ENCODE peak calls at places on chromosomes 3 and 15, in four cellular contexts. W, L, H and Y are unnamed samples.

GRCh38 chr3:138049157-138049919 is 39.4 kb downstream of the CLDN18 start:
- DNase-seq in L (no peak), W (peak; percentile 19), H (no peak), Y (peak; percentile 23)

GRCh38 chr3:178308696-178309278 is 227.4 kb upstream of the KCNMB2 start:
- DNase-seq in H (no peak), W (no peak), L (no peak), Y (no peak)

GRCh38 chr3:72810659-72811434 is 37.4 kb downstream of the SHQ1 start:
- DNase-seq in W (no peak), H (no peak), L (no peak), Y (no peak)

GRCh38 chr15:97904196-97904572 is 56.3 kb upstream of the ARRDC4 start:
- DNase-seq in H (peak; percentile 65), L (peak; percentile 74), W (peak; percentile 91), Y (peak; percentile 24)

GRCh38 chr3:100106094-100106493 is 8.2 kb downstream of the FILIP1L start:
- DNase-seq in H (no peak), L (no peak), W (no peak), Y (no peak)

GRCh38 chr15:32843211-32843907 is 125.6 kb downstream of the GREM1 start:
- DNase-seq in H (no peak), W (no peak), L (no peak), Y (peak; percentile 64)

GRCh38 chr3:34189133-34189532 is 390.7 kb downstream of the PDCD6IP start:
- DNase-seq in H (no peak), W (no peak), L (no peak), Y (no peak)

GRCh38 chr3:154334973-154335420 is 10.7 kb upstream of the DHX36 start:
- DNase-seq in L (no peak), H (no peak), W (peak; percentile 41), Y (no peak)

GRCh38 chr15:33201376-33202189 is 7.1 kb upstream of the FMN1 start:
- DNase-seq in L (peak; percentile 40), H (no peak), W (peak; percentile 87), Y (peak; percentile 20)

GRCh38 chr15:101652783-101653430 is 726 bp upstream of the TM2D3 start:
- DNase-seq in L (no peak), H (no peak), W (no peak), Y (no peak)

GRCh38 chr3:14640157-14640562 is 11.4 kb upstream of the CCDC174 start:
- DNase-seq in H (no peak), W (no peak), L (no peak), Y (no peak)

DNA sequence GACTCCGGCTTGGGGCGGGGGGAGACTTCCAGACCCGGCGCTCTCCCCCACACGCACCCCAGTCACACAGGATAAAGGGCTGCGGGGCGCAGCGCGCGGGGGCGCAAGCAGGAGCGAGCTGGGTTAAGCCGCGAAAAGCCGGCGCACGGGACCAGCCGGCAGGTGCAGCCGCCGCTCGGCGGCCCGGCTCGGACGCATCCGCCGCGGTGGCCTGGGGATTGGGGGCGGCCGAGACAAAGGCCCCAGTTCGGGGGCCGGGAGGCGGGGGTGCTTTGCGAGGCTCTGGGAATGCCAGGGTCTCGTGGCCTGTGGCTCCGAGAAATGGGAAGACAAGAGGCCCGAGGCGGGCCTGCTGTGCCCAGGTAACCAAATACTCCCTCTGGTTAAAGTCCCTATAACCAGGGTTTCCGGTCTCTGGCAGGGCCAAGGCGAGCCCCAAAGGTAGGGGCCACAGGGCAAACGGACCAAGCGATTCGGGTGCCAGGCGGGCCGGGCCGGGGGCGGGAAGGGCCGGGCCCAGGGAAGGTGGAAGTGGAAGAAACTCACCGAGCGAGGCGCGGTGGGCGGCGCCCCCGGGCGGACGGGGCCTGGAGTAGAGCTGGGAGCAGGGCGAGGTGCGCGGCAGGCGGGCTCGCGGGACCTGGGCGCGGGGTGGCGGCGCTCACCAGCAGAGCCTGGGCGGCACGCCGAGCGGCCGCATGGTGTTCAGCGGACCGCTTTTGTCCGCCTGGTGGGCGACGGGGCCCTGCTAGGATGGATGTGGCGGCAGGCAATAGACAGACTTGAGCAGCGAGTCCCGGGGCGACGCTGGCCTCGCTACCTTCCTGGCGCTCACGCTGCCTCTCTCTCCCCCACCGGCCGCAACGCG is at the start of gene GATA2:
- DNase-seq in H (no peak), W (peak; percentile 81), L (no peak), Y (no peak)
- H3K4me3 ChIP-seq in H (peak within 1 kb of the TSS; percentile 81), W (peak within 1 kb of the TSS; percentile 30), L (peak within 1 kb of the TSS; percentile 55), Y (peak within 1 kb of the TSS; percentile 78)

DNA sequence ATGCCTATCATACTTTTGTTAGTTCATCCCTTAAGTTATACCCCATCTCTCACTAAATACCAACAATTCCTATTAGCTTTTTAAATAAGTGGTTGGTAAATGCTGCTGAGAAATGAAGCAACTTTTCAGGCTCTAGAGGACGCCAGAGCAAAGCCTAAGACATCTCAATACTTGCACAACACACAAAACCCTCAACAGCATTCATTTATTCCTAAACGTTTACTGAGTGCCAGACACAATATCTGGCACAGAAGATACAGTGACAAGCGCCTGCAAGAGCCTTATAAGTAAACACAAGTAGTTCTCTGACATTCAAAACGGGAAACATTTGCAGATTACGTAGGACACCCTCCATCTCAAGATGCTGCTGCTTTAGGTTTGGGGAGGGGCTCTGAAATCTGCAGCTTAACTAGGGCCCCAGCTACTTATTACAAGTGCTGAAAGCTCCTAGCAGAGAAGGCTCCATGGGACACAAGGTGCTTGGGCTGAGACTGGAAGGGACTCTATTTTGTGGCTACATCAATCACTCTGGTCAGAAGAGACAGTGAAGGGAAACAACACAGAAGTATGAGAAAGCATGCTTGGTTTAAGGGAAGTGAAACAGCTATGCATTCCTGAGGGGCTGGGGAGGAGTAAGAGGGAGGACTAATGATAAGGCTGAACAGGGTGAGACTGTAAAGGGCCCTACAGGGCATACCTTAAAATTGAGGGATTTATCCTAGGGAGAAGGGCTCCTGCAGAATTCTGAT is 311.3 kb downstream of the PLCL2 start:
- DNase-seq in W (peak; percentile 11), H (no peak), L (no peak), Y (no peak)
- TF ChIP-seq CTCF in W (peak; percentile 37), H (peak; percentile 15), L (peak; percentile 23), Y (no peak)

DNA sequence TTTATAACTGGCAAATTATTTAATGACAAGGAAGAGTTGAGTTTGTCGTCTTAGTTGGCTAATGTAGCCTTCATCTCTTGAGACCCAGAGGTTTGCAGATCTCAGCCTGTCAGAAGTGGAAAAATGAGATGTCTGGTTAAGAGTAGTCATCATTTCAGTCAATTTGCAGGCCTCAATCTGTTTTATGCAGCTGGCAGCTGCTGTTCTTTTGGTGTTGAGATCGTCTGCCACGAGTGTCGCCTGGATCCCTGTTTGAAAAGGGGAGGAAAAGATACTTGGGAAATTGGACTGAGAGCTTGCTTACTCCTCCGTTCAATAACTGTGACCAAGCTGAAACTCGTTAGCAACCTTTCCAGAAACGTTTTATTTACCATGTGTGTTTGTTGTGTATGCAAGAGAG is 2.3 kb downstream of the PHLDB2 start:
- DNase-seq in L (no peak), H (no peak), W (no peak), Y (no peak)
- H3K4me3 ChIP-seq in L (peak overlapping the region; percentile 76), H (peak overlapping the region; percentile 77), W (peak overlapping the region; percentile 80), Y (peak overlapping the region; percentile 92)

GRCh38 chr3:155853214-155854146 is 747 bp downstream of the SLC33A1 start:
- DNase-seq in L (peak; percentile 34), W (peak; percentile 74), H (peak; percentile 22), Y (no peak)
- TF ChIP-seq CTCF in L (peak; percentile 12), W (peak; percentile 26), H (peak; percentile 29), Y (peak; percentile 16)

GRCh38 chr3:107985496-107985895 is 105.3 kb downstream of the CD47 start:
- DNase-seq in L (no peak), H (no peak), W (no peak), Y (no peak)
- H3K4me3 ChIP-seq in L (no peak overlapping the region), H (no peak overlapping the region), W (no peak overlapping the region), Y (no peak overlapping the region)

GRCh38 chr15:57111002-57111401 is 192.6 kb downstream of the TCF12 start:
- DNase-seq in L (no peak), H (no peak), W (peak; percentile 19), Y (no peak)
- TF ChIP-seq CTCF in L (peak; percentile 28), H (peak; percentile 24), W (peak; percentile 31), Y (peak; percentile 16)

GRCh38 chr3:30805695-30806094 is 88.8 kb downstream of the GADL1 start:
- DNase-seq in H (no peak), L (no peak), W (no peak), Y (no peak)

GRCh38 chr3:30810617-30811016 is 83.8 kb downstream of the GADL1 start:
- DNase-seq in H (peak; percentile 12), L (no peak), W (no peak), Y (no peak)

GRCh38 chr3:30813734-30814133 is 80.7 kb downstream of the GADL1 start:
- DNase-seq in W (no peak), H (no peak), L (no peak), Y (no peak)

GRCh38 chr3:30811174-30811795 is 83.2 kb downstream of the GADL1 start:
- DNase-seq in L (no peak), W (no peak), H (no peak), Y (no peak)
- H3K4me3 ChIP-seq in L (peak overlapping the region; percentile 44), W (no peak overlapping the region), H (peak overlapping the region; percentile 38), Y (no peak overlapping the region)

GRCh38 chr3:37795431-37796061 is 66.1 kb upstream of the CTDSPL start:
- DNase-seq in W (no peak), H (no peak), L (no peak), Y (no peak)
- TF ChIP-seq CTCF in W (no peak), H (no peak), L (no peak), Y (no peak)

GRCh38 chr15:38378162-38378560 is 75.8 kb upstream of the FAM98B start:
- DNase-seq in W (no peak), H (peak; percentile 73), L (peak; percentile 47), Y (peak; percentile 28)
- H3K4me3 ChIP-seq in W (no peak overlapping the region), H (peak overlapping the region; percentile 15), L (no peak overlapping the region), Y (no peak overlapping the region)